ENCODE peak calls at places on chromosomes 2 and 18, in nine cellular contexts. U is effector memory CD4-positive, alpha-beta T cell; R is astrocyte; I is CD8-positive, alpha-beta T cell; S is PC-9; G is colonic mucosa; O is mesendoderm; M is ovary; L is right lobe of liver. T is an unnamed sample.

GRCh38 chr2:160255401-160255800 is 55.3 kb upstream of the ITGB6 start:
- DNase-seq in S (no peak), O (no peak), I (no peak), M (no peak), U (no peak), L (no peak), R (no peak), G (no peak), T (no peak)

GRCh38 chr18:28045176-28045810 is 131.6 kb downstream of the CDH2 start:
- DNase-seq in R (peak; percentile 86), G (no peak), U (no peak), S (no peak), M (no peak), L (no peak), O (peak; percentile 55), I (no peak), T (no peak)

GRCh38 chr2:95275601-95276243 is 1.5 kb downstream of the PROM2 start:
- DNase-seq in G (peak; percentile 57), M (no peak), I (no peak), O (no peak), U (no peak), S (peak; percentile 72), R (peak; percentile 29), L (peak; percentile 15), T (peak; percentile 29)

GRCh38 chr18:8396244-8396643 is 213.0 kb upstream of the RAB12 start:
- DNase-seq in O (no peak), L (no peak), M (no peak), G (no peak), U (no peak), I (no peak), R (no peak), S (no peak), T (no peak)

GRCh38 chr2:85584354-85584856 is at the start of gene VAMP5:
- DNase-seq in R (no peak), O (no peak), L (peak; percentile 67), M (peak; percentile 69), I (no peak), S (no peak), G (peak; percentile 59), U (peak; percentile 12), T (peak; percentile 88)

GRCh38 chr2:26587966-26588365 is 53.2 kb downstream of the CIB4 start:
- DNase-seq in G (no peak), M (no peak), R (no peak), I (no peak), U (no peak), S (no peak), L (peak; percentile 3), O (no peak), T (no peak)

GRCh38 chr18:61471832-61472406 is 138.7 kb downstream of the CDH20 start:
- DNase-seq in O (peak; percentile 27), S (no peak), R (no peak), M (no peak), L (no peak), I (no peak), G (no peak), U (no peak), T (no peak)

GRCh38 chr2:43311276-43311675 is 84.9 kb upstream of the ZFP36L2 start:
- DNase-seq in S (peak; percentile 21), U (no peak), I (no peak), O (no peak), L (no peak), R (peak; percentile 82), M (no peak), G (no peak), T (no peak)

GRCh38 chr2:43024515-43024962 is 201.9 kb downstream of the ZFP36L2 start:
- DNase-seq in I (no peak), L (peak; percentile 70), R (no peak), S (peak; percentile 67), O (peak; percentile 79), M (peak; percentile 82), U (no peak), G (peak; percentile 83), T (peak; percentile 63)

GRCh38 chr2:218403810-218404209 is 4.1 kb downstream of the CTDSP1 start:
- DNase-seq in R (no peak), S (no peak), M (no peak), I (no peak), O (no peak), L (no peak), G (no peak), U (no peak), T (no peak)

GRCh38 chr2:218402491-218402901 is 2.8 kb downstream of the CTDSP1 start:
- DNase-seq in U (no peak), M (no peak), L (no peak), S (no peak), O (no peak), G (no peak), R (no peak), I (no peak), T (no peak)

GRCh38 chr2:218404351-218405145 is 4.9 kb downstream of the CTDSP1 start:
- DNase-seq in L (no peak), I (no peak), R (no peak), U (no peak), G (no peak), S (no peak), O (no peak), M (peak; percentile 47), T (no peak)

GRCh38 chr2:218401834-218402370 is 2.2 kb downstream of the CTDSP1 start:
- DNase-seq in S (no peak), I (no peak), R (no peak), G (no peak), M (peak; percentile 47), O (no peak), L (peak; percentile 28), U (no peak), T (peak; percentile 37)

DNA sequence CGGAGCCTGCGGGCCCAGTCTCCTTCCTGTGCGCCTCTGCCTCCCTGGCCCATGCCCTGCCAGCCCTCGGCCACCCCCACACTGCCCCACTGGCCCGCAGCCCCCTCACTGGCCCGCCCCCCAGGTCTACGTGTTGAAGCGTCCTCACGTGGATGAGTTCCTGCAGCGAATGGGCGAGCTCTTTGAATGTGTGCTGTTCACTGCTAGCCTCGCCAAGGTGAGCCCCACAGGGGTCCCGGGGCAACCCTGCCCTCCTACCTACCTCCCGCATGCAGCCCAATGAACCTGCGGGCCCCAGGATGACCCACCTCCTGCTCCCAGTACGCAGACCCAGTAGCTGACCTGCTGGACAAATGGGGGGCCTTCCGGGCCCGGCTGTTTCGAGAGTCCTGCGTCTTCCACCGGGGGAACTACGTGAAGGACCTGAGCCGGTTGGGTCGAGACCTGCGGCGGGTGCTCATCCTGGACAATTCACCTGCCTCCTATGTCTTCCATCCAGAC is 3.3 kb downstream of the CTDSP1 start:
- DNase-seq in L (peak; percentile 28), I (no peak), S (no peak), R (no peak), O (no peak), G (no peak), U (no peak), M (peak; percentile 44), T (no peak)
- H3K4me1 ChIP-seq in L (no peaks in the 10 kb centered on the region), I (peaks cover 55% of the 10 kb centered on the region), S (peaks cover 20% of the 10 kb centered on the region), R (peaks cover 41% of the 10 kb centered on the region), O (peaks cover 13% of the 10 kb centered on the region), G (peaks cover 17% of the 10 kb centered on the region), U (peaks cover 56% of the 10 kb centered on the region), M (peaks cover 12% of the 10 kb centered on the region), T (peaks cover 32% of the 10 kb centered on the region)

DNA sequence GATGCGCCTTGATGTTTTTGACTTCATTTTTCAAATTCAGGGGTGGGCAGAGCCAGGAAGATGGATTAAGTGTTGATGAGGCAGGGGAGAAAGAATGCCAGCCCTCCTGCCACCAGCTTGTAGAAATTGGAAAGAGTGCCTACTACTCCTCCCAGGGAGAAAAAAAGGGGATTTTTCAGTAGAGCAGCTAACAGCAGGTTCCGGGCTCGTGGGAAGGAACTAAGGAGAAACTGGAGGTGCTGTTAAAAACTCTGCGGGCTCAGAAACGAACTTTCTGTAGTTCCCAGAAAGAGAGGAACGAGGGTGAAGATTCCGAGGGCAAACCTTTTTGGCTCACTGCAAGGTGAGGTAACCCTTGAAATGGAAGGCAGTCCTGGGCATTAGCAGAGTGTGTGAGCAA is 100.1 kb upstream of the MCFD2 start:
- DNase-seq in I (no peak), G (no peak), L (no peak), O (no peak), U (no peak), R (no peak), S (no peak), M (no peak), T (no peak)
- H3K4me1 ChIP-seq in I (no peaks in the 10 kb centered on the region), G (no peaks in the 10 kb centered on the region), L (no peaks in the 10 kb centered on the region), O (no peaks in the 10 kb centered on the region), U (no peaks in the 10 kb centered on the region), R (peaks cover 16% of the 10 kb centered on the region), S (peaks cover 36% of the 10 kb centered on the region), M (peaks cover 2% of the 10 kb centered on the region), T (no peaks in the 10 kb centered on the region)

DNA sequence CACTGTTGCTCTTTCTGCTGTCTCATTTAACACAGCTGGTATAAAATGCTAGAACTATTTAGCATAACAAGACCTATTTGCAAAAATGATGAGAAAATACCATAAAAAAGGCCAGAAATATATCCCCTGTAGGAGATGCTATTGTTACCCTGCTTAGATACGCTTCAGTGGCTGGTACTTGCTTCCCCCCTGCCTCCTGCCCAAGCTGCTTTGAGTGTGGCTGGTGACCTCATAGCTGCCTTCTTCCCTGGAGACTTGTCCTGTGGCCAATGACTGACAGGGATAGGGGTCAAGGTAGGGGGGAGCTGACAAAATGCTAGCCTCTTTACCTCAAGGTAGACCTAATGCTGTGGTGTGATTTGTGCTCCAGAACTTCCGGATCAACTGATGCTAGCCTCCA is 150.2 kb upstream of the ZEB2 start:
- DNase-seq in U (no peak), L (no peak), I (no peak), M (no peak), G (no peak), R (no peak), O (peak; percentile 9), S (no peak), T (no peak)
- H3K4me1 ChIP-seq in U (no peaks in the 10 kb centered on the region), L (no peaks in the 10 kb centered on the region), I (no peaks in the 10 kb centered on the region), M (no peaks in the 10 kb centered on the region), G (no peaks in the 10 kb centered on the region), R (no peaks in the 10 kb centered on the region), O (no peaks in the 10 kb centered on the region), S (no peaks in the 10 kb centered on the region), T (no peaks in the 10 kb centered on the region)

GRCh38 chr2:44906972-44907371 is 34.5 kb upstream of the SIX3 start:
- DNase-seq in I (no peak), S (peak; percentile 30), O (no peak), L (no peak), M (no peak), R (no peak), G (no peak), U (no peak), T (peak; percentile 62)

GRCh38 chr2:44909831-44910230 is 31.7 kb upstream of the SIX3 start:
- DNase-seq in M (no peak), G (no peak), S (no peak), O (no peak), U (no peak), R (no peak), I (no peak), L (no peak), T (no peak)

GRCh38 chr2:44902178-44902577 is 39.3 kb upstream of the SIX3 start:
- DNase-seq in L (no peak), G (no peak), O (no peak), R (no peak), U (no peak), I (no peak), S (no peak), M (no peak), T (no peak)

GRCh38 chr2:44902767-44903166 is 38.7 kb upstream of the SIX3 start:
- DNase-seq in S (no peak), O (no peak), R (no peak), M (no peak), U (no peak), I (no peak), G (no peak), L (no peak), T (no peak)

DNA sequence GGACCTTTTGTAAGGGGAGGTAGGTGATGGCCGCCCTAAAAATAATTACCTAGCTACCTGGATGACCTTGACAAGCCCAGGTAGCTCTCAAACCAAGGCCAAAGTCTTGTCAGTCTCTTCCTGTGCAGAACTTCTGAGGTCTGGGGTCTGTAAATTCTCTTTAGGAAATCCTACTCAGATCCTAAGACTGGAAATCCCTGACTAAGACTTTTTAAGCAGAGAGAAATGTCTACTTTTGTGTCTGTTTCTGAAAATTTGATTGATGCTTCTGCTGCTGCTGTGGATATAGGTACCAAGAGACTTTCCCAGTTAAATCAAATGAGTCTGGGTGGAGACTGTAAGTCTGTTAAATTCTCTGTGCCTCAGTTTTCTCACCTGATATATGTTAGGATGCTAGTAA is 36.9 kb upstream of the SIX3 start:
- DNase-seq in G (no peak), S (no peak), L (no peak), R (no peak), M (no peak), O (no peak), I (no peak), U (no peak), T (no peak)
- H3K4me1 ChIP-seq in G (no peaks in the 10 kb centered on the region), S (no peaks in the 10 kb centered on the region), L (no peaks in the 10 kb centered on the region), R (no peaks in the 10 kb centered on the region), M (no peaks in the 10 kb centered on the region), O (no peaks in the 10 kb centered on the region), I (no peaks in the 10 kb centered on the region), U (no peaks in the 10 kb centered on the region), T (no peaks in the 10 kb centered on the region)

T was measured in left lung.